ENCODE peak calls at places on chromosomes 13 and 19, in nine cellular contexts. N is T-helper 1 cell, A is AG20443, R is ovary, H is mesendoderm, B is C1 segment of cervical spinal cord, S is left cardiac atrium, D is fibroblast of pulmonary artery, V is NCI-H1105. Z is an unnamed sample.

GRCh38 chr13:106835477-106835876 is 267.5 kb upstream of the ARGLU1 start:
- DNase-seq in N (no peak), A (no peak), R (no peak), H (no peak), B (no peak), S (no peak), D (no peak), V (no peak), Z (no peak)

GRCh38 chr13:49958321-49958720 is 22.2 kb upstream of the SPRYD7 start:
- DNase-seq in N (no peak), A (no peak), R (no peak), H (no peak), B (no peak), S (no peak), D (no peak), V (no peak), Z (no peak)

GRCh38 chr19:5166262-5166661 is 174.3 kb downstream of the PTPRS start:
- DNase-seq in N (no peak), A (peak), R (no peak), H (no peak), B (no peak), S (no peak), D (peak), V (no peak), Z (no peak)

GRCh38 chr13:48730971-48731658 is 77.4 kb downstream of the CYSLTR2 start:
- DNase-seq in N (no peak), A (peak), R (no peak), H (peak), B (no peak), S (no peak), D (peak), V (no peak), Z (no peak)

GRCh38 chr13:101127741-101128353 is 288.5 kb downstream of the NALCN start:
- DNase-seq in N (peak), A (peak), R (no peak), H (peak), B (no peak), S (no peak), D (peak), V (peak), Z (peak)

GRCh38 chr19:19531951-19532805 is 3.5 kb downstream of the YJEFN3 start:
- DNase-seq in N (peak), A (peak), R (peak), H (peak), B (no peak), S (peak), D (peak), V (peak), Z (peak)

GRCh38 chr19:54415901-54416621 is 797 bp downstream of the TTYH1 start:
- DNase-seq in N (no peak), A (peak), R (no peak), H (no peak), B (no peak), S (no peak), D (no peak), V (no peak), Z (no peak)

GRCh38 chr13:90565985-90566713 is 781.3 kb upstream of the MIR17HG start:
- DNase-seq in N (no peak), A (no peak), R (no peak), H (no peak), B (no peak), S (no peak), D (no peak), V (no peak), Z (no peak)

GRCh38 chr19:48321622-48322591 is 3.4 kb upstream of the EMP3 start:
- DNase-seq in N (peak), A (peak), R (peak), H (peak), B (peak), S (peak), D (peak), V (peak), Z (peak)

GRCh38 chr13:61170791-61171330 is 244.8 kb downstream of the PCDH20 start:
- DNase-seq in N (no peak), A (no peak), R (no peak), H (no peak), B (no peak), S (peak), D (no peak), V (peak), Z (no peak)

GRCh38 chr19:38304866-38305429 is 897 bp downstream of the C19orf33 start:
- DNase-seq in N (no peak), A (no peak), R (no peak), H (peak), B (no peak), S (peak), D (no peak), V (peak), Z (no peak)

GRCh38 chr13:32415019-32415418 is 12.9 kb downstream of the N4BP2L1 start:
- DNase-seq in N (no peak), A (peak), R (no peak), H (peak), B (no peak), S (no peak), D (no peak), V (no peak), Z (no peak)

GRCh38 chr13:51435002-51435578 is 17.7 kb downstream of the INTS6 start:
- DNase-seq in N (no peak), A (peak), R (no peak), H (peak), B (no peak), S (no peak), D (peak), V (no peak), Z (no peak)

GRCh38 chr19:55540619-55541018 is 3.7 kb upstream of the SBK2 start:
- DNase-seq in N (no peak), A (peak), R (no peak), H (no peak), B (no peak), S (no peak), D (no peak), V (no peak), Z (no peak)

GRCh38 chr13:22325761-22326160 is 654.9 kb downstream of the FGF9 start:
- DNase-seq in N (no peak), A (no peak), R (no peak), H (peak), B (no peak), S (no peak), D (no peak), V (no peak), Z (no peak)

GRCh38 chr13:25881136-25881926 is 170.5 kb downstream of the SHISA2 start:
- DNase-seq in N (no peak), A (no peak), R (no peak), H (no peak), B (no peak), S (no peak), D (no peak), V (no peak), Z (no peak)

GRCh38 chr13:39682310-39682709 is 26.8 kb downstream of the COG6 start:
- DNase-seq in N (no peak), A (no peak), R (no peak), H (no peak), B (no peak), S (no peak), D (no peak), V (no peak), Z (no peak)

GRCh38 chr13:106536244-106537034 is 977 bp upstream of the EFNB2 start:
- DNase-seq in N (peak), A (peak), R (peak), H (peak), B (peak), S (peak), D (peak), V (peak), Z (peak)

GRCh38 chr13:97279913-97280312 is 57.8 kb downstream of the MBNL2 start:
- DNase-seq in N (no peak), A (peak), R (no peak), H (no peak), B (no peak), S (no peak), D (peak), V (no peak), Z (no peak)

GRCh38 chr13:112010714-112011113 is 56.2 kb upstream of the SOX1 start:
- DNase-seq in N (no peak), A (no peak), R (no peak), H (no peak), B (no peak), S (no peak), D (no peak), V (no peak), Z (no peak)

GRCh38 chr13:62207388-62207787 is 791.7 kb upstream of the PCDH20 start:
- DNase-seq in N (no peak), A (no peak), R (no peak), H (no peak), B (no peak), S (no peak), D (no peak), V (no peak), Z (no peak)

GRCh38 chr19:38993271-38993670 is 17.7 kb upstream of the FBXO17 start:
- DNase-seq in N (no peak), A (peak), R (no peak), H (peak), B (no peak), S (no peak), D (peak), V (no peak), Z (no peak)

GRCh38 chr13:22874839-22875238 is 305.9 kb upstream of the SGCG start:
- DNase-seq in N (no peak), A (no peak), R (no peak), H (no peak), B (no peak), S (no peak), D (no peak), V (no peak), Z (no peak)

Z was measured in memory B cell.